ENCODE peak calls at places on chromosomes 3 and 15, in five cellular contexts. O, K, M, J and I are unnamed samples.

GRCh38 chr3:66671348-66671747 is 170.5 kb upstream of the LRIG1 start:
- DNase-seq in M (no peak), K (no peak), O (no peak), J (no peak), I (no peak)

GRCh38 chr3:54071596-54071995 is 50.8 kb upstream of the CACNA2D3 start:
- DNase-seq in K (no peak), M (no peak), O (no peak), J (no peak), I (no peak)

GRCh38 chr3:129112308-129113052 is 9.1 kb downstream of the RAB43 start:
- DNase-seq in M (no peak), J (no peak), K (no peak), O (no peak), I (no peak)

GRCh38 chr3:11288786-11289637 is 16.8 kb downstream of the ATG7 start:
- DNase-seq in M (no peak), O (no peak), J (no peak), K (peak; percentile 43), I (peak; percentile 79)

GRCh38 chr15:85771781-85772445 is 22.8 kb downstream of the KLHL25 start:
- DNase-seq in K (no peak), O (no peak), J (no peak), M (no peak), I (peak; percentile 7)

GRCh38 chr3:37330466-37330865 is 156.1 kb upstream of the LRRFIP2 start:
- DNase-seq in K (no peak), O (no peak), J (no peak), M (no peak), I (no peak)

GRCh38 chr3:100144255-100144866 is 30.1 kb upstream of the FILIP1L start:
- DNase-seq in J (no peak), K (no peak), O (no peak), M (no peak), I (no peak)

GRCh38 chr3:101320475-101320874 is at the start of gene IMPG2:
- DNase-seq in M (no peak), O (no peak), J (no peak), K (no peak), I (no peak)

GRCh38 chr15:95290376-95290973 is 1040.0 kb upstream of the NR2F2 start:
- DNase-seq in K (no peak), J (no peak), M (no peak), O (no peak), I (no peak)